ENCODE peak calls at places on chromosomes 1 and 21, in eight cellular contexts. T, E, B, P, D, S, Y and A are unnamed samples.
A peak's percentile ranks its signal among the peaks of the same experiment; 100 is the strongest.

GRCh38 chr1:25695991-25696330 is 79.4 kb downstream of the MAN1C1 start:
- DNase-seq in T (no peak), E (no peak), B (peak; percentile 80), P (peak; percentile 92), D (no peak), S (peak; percentile 97), Y (no peak), A (peak; percentile 81)

GRCh38 chr21:35838350-35838749 is 222.0 kb downstream of the SETD4 start:
- DNase-seq in T (no peak), E (no peak), B (no peak), P (no peak), D (no peak), S (no peak), Y (no peak), A (no peak)

GRCh38 chr21:17921579-17922530 is 102.7 kb upstream of the C21orf91 start:
- DNase-seq in T (no peak), E (no peak), B (no peak), P (peak; percentile 87), D (no peak), S (peak; percentile 65), Y (peak; percentile 98), A (peak; percentile 44)

GRCh38 chr21:26659181-26659580 is 86.1 kb upstream of the CYYR1 start:
- DNase-seq in T (no peak), E (no peak), B (no peak), P (no peak), D (no peak), S (no peak), Y (peak; percentile 17), A (no peak)

GRCh38 chr1:11543796-11544195 is 64.8 kb downstream of the DISP3 start:
- DNase-seq in T (no peak), E (no peak), B (no peak), P (no peak), D (no peak), S (no peak), Y (no peak), A (no peak)

GRCh38 chr1:34983700-34984355 is 1.3 kb downstream of the TMEM35B start:
- DNase-seq in T (no peak), E (no peak), B (no peak), P (peak; percentile 29), D (no peak), S (peak; percentile 17), Y (no peak), A (no peak)

GRCh38 chr1:97726386-97726785 is 194.4 kb downstream of the DPYD start:
- DNase-seq in T (no peak), E (no peak), B (no peak), P (no peak), D (no peak), S (peak; percentile 24), Y (no peak), A (no peak)

GRCh38 chr1:209756608-209757445 is 974 bp downstream of the TRAF3IP3 start:
- DNase-seq in T (no peak), E (no peak), B (no peak), P (no peak), D (no peak), S (no peak), Y (no peak), A (no peak)

GRCh38 chr21:45965084-45965826 is 16.3 kb upstream of the COL6A1 start:
- DNase-seq in T (no peak), E (no peak), B (no peak), P (no peak), D (no peak), S (no peak), Y (no peak), A (no peak)

GRCh38 chr1:77678628-77679610 is 3.5 kb downstream of the ZZZ3 start:
- DNase-seq in T (no peak), E (no peak), B (no peak), P (no peak), D (no peak), S (no peak), Y (no peak), A (no peak)

GRCh38 chr1:109171646-109172045 is 42.1 kb upstream of the SARS1 start:
- DNase-seq in T (no peak), E (no peak), B (no peak), P (no peak), D (no peak), S (no peak), Y (no peak), A (no peak)

GRCh38 chr1:22275626-22276395 is 132.9 kb upstream of the WNT4 start:
- DNase-seq in T (peak; percentile 74), E (peak; percentile 77), B (peak; percentile 73), P (peak; percentile 68), D (no peak), S (peak; percentile 49), Y (peak; percentile 12), A (no peak)

GRCh38 chr1:158329300-158329699 is 2.0 kb downstream of the CD1B start:
- DNase-seq in T (no peak), E (no peak), B (no peak), P (no peak), D (no peak), S (no peak), Y (no peak), A (no peak)

GRCh38 chr1:181504294-181505115 is 21.2 kb downstream of the CACNA1E start:
- DNase-seq in T (peak; percentile 16), E (no peak), B (no peak), P (peak; percentile 28), D (no peak), S (peak; percentile 28), Y (no peak), A (no peak)

GRCh38 chr21:38386967-38387366 is 111.3 kb downstream of the ERG start:
- DNase-seq in T (no peak), E (no peak), B (no peak), P (no peak), D (no peak), S (no peak), Y (no peak), A (no peak)

GRCh38 chr21:37983336-37984095 is 67.3 kb upstream of the KCNJ6 start:
- DNase-seq in T (no peak), E (no peak), B (no peak), P (no peak), D (no peak), S (no peak), Y (no peak), A (peak; percentile 17)

GRCh38 chr1:108858541-108858940 is 1.6 kb upstream of the AKNAD1 start:
- DNase-seq in T (no peak), E (no peak), B (no peak), P (no peak), D (no peak), S (no peak), Y (no peak), A (no peak)

GRCh38 chr1:20551945-20552727 is at the start of gene FAM43B:
- DNase-seq in T (peak; percentile 60), E (peak; percentile 45), B (peak; percentile 95), P (peak; percentile 74), D (peak; percentile 87), S (no peak), Y (no peak), A (no peak)

GRCh38 chr1:175338447-175339135 is 146.0 kb upstream of the KIAA0040 start:
- DNase-seq in T (peak; percentile 51), E (no peak), B (peak; percentile 26), P (no peak), D (no peak), S (no peak), Y (no peak), A (no peak)

GRCh38 chr1:88683516-88683847 is 591 bp upstream of the PKN2 start:
- DNase-seq in T (peak; percentile 30), E (peak; percentile 66), B (peak; percentile 66), P (no peak), D (peak; percentile 34), S (peak; percentile 31), Y (no peak), A (no peak)

GRCh38 chr1:9198538-9199361 is 35.8 kb upstream of the H6PD start:
- DNase-seq in T (peak; percentile 48), E (peak; percentile 60), B (no peak), P (peak; percentile 58), D (no peak), S (peak; percentile 51), Y (no peak), A (no peak)
- TF ChIP-seq CTCF in T (peak; percentile 47), E (no peak), B (no peak), P (peak; percentile 30), D (peak; percentile 46), S (peak; percentile 24), Y (peak; percentile 19), A (no peak)

DNA sequence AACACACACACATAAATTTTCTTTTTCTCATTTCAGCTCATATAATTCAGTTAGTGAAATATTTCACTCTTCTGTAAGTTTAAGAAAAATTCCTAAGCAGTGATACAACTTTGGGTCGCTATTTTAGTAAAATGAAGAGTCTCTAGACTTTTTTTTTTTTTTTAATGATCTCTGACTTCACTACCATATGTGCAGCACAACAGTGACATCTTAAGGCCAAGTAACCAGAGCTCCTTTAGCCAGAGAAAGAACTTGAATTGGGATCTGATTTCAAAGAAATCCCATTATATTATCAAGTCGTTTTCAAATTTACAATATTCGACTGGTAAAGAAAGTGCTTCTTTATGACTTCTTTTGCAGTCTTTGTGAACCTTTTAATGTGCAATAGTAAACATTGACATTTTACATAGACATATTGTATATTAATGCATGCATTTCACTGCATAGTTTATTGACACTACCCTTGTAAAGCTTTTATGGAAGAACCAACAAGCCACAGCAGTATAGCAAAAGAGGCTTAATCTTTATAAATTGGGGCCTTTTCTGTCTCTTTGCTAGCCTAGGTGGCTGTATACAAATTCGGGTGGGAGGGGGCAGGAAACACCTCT is 62.2 kb downstream of the LRRC40 start:
- DNase-seq in T (no peak), E (no peak), B (no peak), P (peak; percentile 62), D (no peak), S (peak; percentile 75), Y (peak; percentile 20), A (peak; percentile 28)
- TF ChIP-seq CTCF in T (no peak), E (no peak), B (no peak), P (peak; percentile 36), D (peak; percentile 35), S (peak; percentile 55), Y (peak; percentile 25), A (peak; percentile 59)

GRCh38 chr1:212073490-212073889 is 37.9 kb downstream of the DTL start:
- DNase-seq in T (no peak), E (no peak), B (no peak), P (no peak), D (no peak), S (peak; percentile 4), Y (no peak), A (no peak)
- TF ChIP-seq CTCF in T (no peak), E (no peak), B (no peak), P (no peak), D (no peak), S (peak; percentile 25), Y (no peak), A (no peak)

GRCh38 chr1:54365847-54366246 is 40.3 kb downstream of the SSBP3 start:
- DNase-seq in T (no peak), E (no peak), B (no peak), P (no peak), D (no peak), S (no peak), Y (no peak), A (no peak)

GRCh38 chr1:54365020-54365797 is 41.0 kb downstream of the SSBP3 start:
- DNase-seq in T (no peak), E (no peak), B (no peak), P (no peak), D (no peak), S (no peak), Y (no peak), A (no peak)

GRCh38 chr1:54363925-54364324 is 42.3 kb downstream of the SSBP3 start:
- DNase-seq in T (no peak), E (no peak), B (no peak), P (no peak), D (no peak), S (no peak), Y (no peak), A (no peak)

GRCh38 chr1:54362881-54363340 is 43.3 kb downstream of the SSBP3 start:
- DNase-seq in T (no peak), E (no peak), B (no peak), P (peak; percentile 21), D (no peak), S (peak; percentile 33), Y (no peak), A (no peak)

GRCh38 chr1:54364613-54365012 is 41.6 kb downstream of the SSBP3 start:
- DNase-seq in T (no peak), E (no peak), B (no peak), P (no peak), D (no peak), S (no peak), Y (no peak), A (no peak)
- TF ChIP-seq CTCF in T (no peak), E (no peak), B (no peak), P (no peak), D (no peak), S (no peak), Y (no peak), A (no peak)